ENCODE peak calls at places on chromosomes 12 and 14, in five cellular contexts. J, P, Z, W and M are unnamed samples.

GRCh38 chr12:105076098-105076497 is 8.2 kb downstream of the ALDH1L2 start:
- DNase-seq in J (no peak), P (peak; percentile 73), Z (no peak), W (no peak), M (peak; percentile 47)

GRCh38 chr12:104079024-104079423 is 14.7 kb downstream of the HCFC2 start:
- DNase-seq in J (no peak), P (no peak), Z (no peak), W (no peak), M (no peak)

GRCh38 chr12:109938947-109939346 is 38.9 kb downstream of the TCHP start:
- DNase-seq in J (no peak), P (no peak), Z (no peak), W (no peak), M (no peak)

GRCh38 chr14:73461478-73462077 is 3.2 kb upstream of the NUMB start:
- DNase-seq in J (no peak), P (no peak), Z (no peak), W (no peak), M (no peak)

GRCh38 chr12:3097186-3097804 is 20.1 kb downstream of the TSPAN9 start:
- DNase-seq in J (peak; percentile 90), P (peak; percentile 47), Z (no peak), W (no peak), M (peak; percentile 92)

GRCh38 chr14:99946652-99947489 is 118.4 kb upstream of the EVL start:
- DNase-seq in J (no peak), P (no peak), Z (no peak), W (no peak), M (no peak)

GRCh38 chr14:32991706-32992105 is 53.0 kb downstream of the NPAS3 start:
- DNase-seq in J (no peak), P (peak; percentile 38), Z (no peak), W (no peak), M (no peak)

GRCh38 chr12:93156091-93156490 is 221.6 kb upstream of the NUDT4 start:
- DNase-seq in J (no peak), P (no peak), Z (no peak), W (no peak), M (no peak)

GRCh38 chr12:90060031-90060430 is 351.4 kb upstream of the ATP2B1 start:
- DNase-seq in J (no peak), P (no peak), Z (no peak), W (no peak), M (no peak)

GRCh38 chr12:47739297-47739696 is 14.0 kb upstream of the ENDOU start:
- DNase-seq in J (no peak), P (no peak), Z (no peak), W (no peak), M (no peak)

GRCh38 chr12:17296882-17297281 is 690.9 kb upstream of the LMO3 start:
- DNase-seq in J (no peak), P (no peak), Z (no peak), W (no peak), M (no peak)

GRCh38 chr12:75350413-75350812 is 15.9 kb downstream of the GLIPR1L1 start:
- DNase-seq in J (no peak), P (no peak), Z (no peak), W (no peak), M (no peak)

GRCh38 chr12:54935235-54935951 is 49.2 kb downstream of the TESPA1 start:
- DNase-seq in J (no peak), P (peak; percentile 96), Z (peak; percentile 21), W (peak; percentile 63), M (peak; percentile 91)

GRCh38 chr14:96297999-96298398 is 42.0 kb downstream of the BDKRB1 start:
- DNase-seq in J (no peak), P (no peak), Z (no peak), W (no peak), M (no peak)

GRCh38 chr12:92408072-92408900 is 262.6 kb upstream of the BTG1 start:
- DNase-seq in J (no peak), P (no peak), Z (no peak), W (no peak), M (peak; percentile 44)

GRCh38 chr14:105690671-105691070 is 164.3 kb downstream of the TMEM121 start:
- DNase-seq in J (no peak), P (no peak), Z (no peak), W (no peak), M (no peak)

GRCh38 chr14:100622708-100623485 is 35.7 kb upstream of the BEGAIN start:
- DNase-seq in J (no peak), P (no peak), Z (no peak), W (no peak), M (no peak)

GRCh38 chr14:22131749-22132476 is 457.1 kb downstream of the DAD1 start:
- DNase-seq in J (no peak), P (no peak), Z (no peak), W (no peak), M (peak; percentile 3)

GRCh38 chr12:129839679-129840078 is 64.1 kb downstream of the TMEM132D start:
- DNase-seq in J (no peak), P (peak; percentile 65), Z (no peak), W (no peak), M (no peak)

GRCh38 chr12:109296431-109296830 is 12.7 kb downstream of the FOXN4 start:
- DNase-seq in J (no peak), P (no peak), Z (no peak), W (no peak), M (no peak)

GRCh38 chr12:63457857-63458256 is 210.4 kb downstream of the DPY19L2 start:
- DNase-seq in J (no peak), P (no peak), Z (no peak), W (no peak), M (no peak)

GRCh38 chr14:56195727-56196126 is 77.5 kb downstream of the PELI2 start:
- DNase-seq in J (no peak), P (peak; percentile 77), Z (no peak), W (no peak), M (no peak)

GRCh38 chr12:4005851-4006400 is 132.7 kb upstream of the PARP11 start:
- DNase-seq in J (no peak), P (no peak), Z (no peak), W (no peak), M (no peak)

GRCh38 chr12:27534765-27535161 is 10.8 kb downstream of the PPFIBP1 start:
- DNase-seq in J (no peak), P (peak; percentile 39), Z (no peak), W (no peak), M (no peak)

GRCh38 chr14:23322568-23323517 is 1.6 kb downstream of the PABPN1 start:
- DNase-seq in J (no peak), P (no peak), Z (no peak), W (no peak), M (no peak)
- H3K4me3 ChIP-seq in J (peak overlapping the region; percentile 95), P (peak overlapping the region; percentile 87), Z (peak overlapping the region; percentile 79), W (peak overlapping the region; percentile 59), M (peak overlapping the region; percentile 89)

GRCh38 chr14:72128629-72129028 is 196.4 kb downstream of the RGS6 start:
- DNase-seq in J (no peak), P (no peak), Z (no peak), W (no peak), M (no peak)
- TF ChIP-seq CTCF in J (no peak), P (no peak), Z (no peak), W (no peak), M (no peak)

DNA sequence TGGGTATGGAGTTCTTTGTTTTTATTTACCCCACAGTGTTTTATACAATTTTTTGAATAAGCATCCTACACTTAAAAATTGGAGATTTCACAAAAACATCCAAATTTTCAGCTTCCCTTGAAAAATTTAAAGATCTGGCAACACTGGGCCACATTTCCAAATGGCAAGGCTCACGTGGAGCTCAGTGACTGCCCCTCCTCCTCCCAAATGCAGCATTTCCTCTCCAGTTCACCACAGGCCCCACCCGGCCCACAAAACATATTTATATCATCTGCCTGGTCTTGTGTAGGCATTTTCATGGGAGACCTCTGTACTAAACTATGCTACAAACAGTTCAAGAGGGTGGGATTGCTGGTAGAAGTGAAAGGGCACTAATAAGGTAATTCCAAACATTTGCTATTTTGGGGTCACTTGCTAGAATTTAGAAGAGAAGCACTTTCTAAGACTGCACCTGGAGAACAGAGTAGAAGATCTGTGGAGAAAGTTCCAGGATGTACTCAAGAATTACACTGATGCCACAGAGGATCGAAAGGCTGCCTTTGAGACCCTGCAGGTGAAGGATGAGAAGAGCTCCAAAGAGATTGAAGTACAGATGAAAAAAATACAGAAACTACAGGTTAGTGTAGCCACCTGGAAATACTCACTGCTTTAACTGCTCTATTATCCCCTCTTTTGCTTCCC is 7.3 kb downstream of the FKBP11 start:
- DNase-seq in J (no peak), P (no peak), Z (no peak), W (no peak), M (no peak)
- H3K4me3 ChIP-seq in J (no peak overlapping the region), P (no peak overlapping the region), Z (no peak overlapping the region), W (no peak overlapping the region), M (no peak overlapping the region)

GRCh38 chr12:58416211-58416610 is 474.8 kb downstream of the ATP23 start:
- DNase-seq in J (no peak), P (peak; percentile 76), Z (no peak), W (no peak), M (peak; percentile 71)
- TF ChIP-seq CTCF in J (no peak), P (peak; percentile 34), Z (no peak), W (peak; percentile 40), M (peak; percentile 28)

GRCh38 chr12:1810931-1811280 is 9.5 kb upstream of the LRTM2 start:
- DNase-seq in J (no peak), P (no peak), Z (no peak), W (no peak), M (no peak)

GRCh38 chr12:1811948-1812291 is 8.4 kb upstream of the LRTM2 start:
- DNase-seq in J (no peak), P (no peak), Z (no peak), W (no peak), M (no peak)

GRCh38 chr12:1810201-1810930 is 10.0 kb upstream of the LRTM2 start:
- DNase-seq in J (no peak), P (peak; percentile 50), Z (no peak), W (no peak), M (peak; percentile 55)

GRCh38 chr12:1812650-1813302 is 7.6 kb upstream of the LRTM2 start:
- DNase-seq in J (no peak), P (peak; percentile 29), Z (peak; percentile 91), W (no peak), M (peak; percentile 76)

DNA sequence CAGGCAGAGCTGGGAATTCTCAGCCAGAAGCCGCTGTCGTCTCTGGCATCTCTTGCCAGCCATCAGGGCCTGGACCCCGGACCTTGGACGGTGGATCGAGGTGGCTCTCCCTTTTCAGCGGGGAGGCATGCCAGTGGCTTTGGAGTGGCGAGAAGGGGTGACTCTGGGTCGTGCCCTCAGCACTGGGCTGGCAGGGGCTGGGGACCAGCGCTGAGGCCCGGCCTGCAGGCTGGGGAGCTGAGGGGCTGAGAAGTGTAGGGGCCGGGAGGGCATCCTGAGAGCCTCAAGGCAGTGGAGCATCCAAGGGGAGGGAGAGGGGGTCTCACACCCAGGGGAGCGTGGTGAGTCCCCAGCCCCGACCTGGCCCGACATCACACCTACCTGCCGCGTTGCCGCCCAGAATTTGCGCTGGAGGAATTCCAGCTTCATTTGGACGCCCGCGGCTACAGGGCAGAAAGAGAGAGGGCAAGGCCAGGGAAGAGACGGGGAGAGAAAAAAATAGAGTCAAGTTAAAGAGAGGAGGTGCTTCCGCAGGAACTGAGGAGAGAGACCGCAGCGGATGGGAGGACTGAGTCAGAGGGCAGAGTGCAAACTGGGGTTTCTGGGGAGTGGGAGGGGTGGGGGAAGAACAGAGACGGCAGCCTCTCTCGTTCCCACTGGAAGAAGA is 9.0 kb upstream of the LRTM2 start:
- DNase-seq in J (no peak), P (peak; percentile 69), Z (peak; percentile 92), W (peak; percentile 5), M (peak; percentile 55)
- H3K4me3 ChIP-seq in J (no peak overlapping the region), P (no peak overlapping the region), Z (peak overlapping the region; percentile 27), W (no peak overlapping the region), M (no peak overlapping the region)